ENCODE peak calls at places on chromosomes 13 and 19, in eight cellular contexts. U is AG10803; Q is psoas muscle; H is stimulated activated CD4-positive, alpha-beta T cell treated with anti-CD3 and anti-CD28 coated beads, Interleukin-2, amount 100 ng/mL, for 48 hours; F is amniotic stem cell; J is cardiac muscle cell; N is T-helper 17 cell; Y is GM23338. X is an unnamed sample.

GRCh38 chr19:47729799-47730520 is 15.4 kb upstream of the NOP53 start:
- DNase-seq in U (no peak), Q (peak), H (peak), F (no peak), J (peak), N (no peak), Y (peak), X (no peak)

GRCh38 chr13:72463561-72463960 is 263.9 kb downstream of the MZT1 start:
- DNase-seq in U (no peak), Q (no peak), H (no peak), F (no peak), J (peak), N (no peak), Y (no peak), X (peak)

GRCh38 chr13:40982772-40983171 is 36.3 kb downstream of the ELF1 start:
- DNase-seq in U (peak), Q (no peak), H (no peak), F (no peak), J (peak), N (no peak), Y (no peak), X (peak)

GRCh38 chr19:35222373-35223005 is 6.0 kb downstream of the FAM187B start:
- DNase-seq in U (no peak), Q (no peak), H (no peak), F (no peak), J (no peak), N (no peak), Y (no peak), X (no peak)

GRCh38 chr13:106117035-106117434 is 418.4 kb downstream of the EFNB2 start:
- DNase-seq in U (peak), Q (no peak), H (no peak), F (no peak), J (peak), N (no peak), Y (no peak), X (peak)

GRCh38 chr13:98351636-98352035 is 174.6 kb upstream of the RNF113B start:
- DNase-seq in U (no peak), Q (no peak), H (no peak), F (no peak), J (no peak), N (no peak), Y (no peak), X (no peak)

GRCh38 chr13:31261241-31261640 is 61.5 kb downstream of the B3GLCT start:
- DNase-seq in U (no peak), Q (no peak), H (no peak), F (no peak), J (no peak), N (no peak), Y (no peak), X (no peak)

GRCh38 chr13:101718496-101718895 is 266.0 kb downstream of the ITGBL1 start:
- DNase-seq in U (no peak), Q (no peak), H (no peak), F (no peak), J (no peak), N (no peak), Y (no peak), X (no peak)

GRCh38 chr19:56176881-56177280 is 1.1 kb downstream of the GALP start:
- DNase-seq in U (no peak), Q (no peak), H (no peak), F (no peak), J (no peak), N (no peak), Y (no peak), X (no peak)

GRCh38 chr13:110758195-110758594 is 44.7 kb downstream of the ING1 start:
- DNase-seq in U (peak), Q (no peak), H (no peak), F (no peak), J (peak), N (no peak), Y (no peak), X (peak)

GRCh38 chr13:93227906-93228801 is 1.5 kb downstream of the GPC6 start:
- DNase-seq in U (peak), Q (peak), H (no peak), F (peak), J (peak), N (no peak), Y (peak), X (peak)

GRCh38 chr19:46727036-46727501 is 10.2 kb upstream of the PRKD2 start:
- DNase-seq in U (no peak), Q (peak), H (no peak), F (no peak), J (no peak), N (no peak), Y (no peak), X (no peak)

GRCh38 chr19:44573647-44574046 is 39.7 kb upstream of the IGSF23 start:
- DNase-seq in U (no peak), Q (no peak), H (no peak), F (no peak), J (peak), N (no peak), Y (no peak), X (peak)

GRCh38 chr19:311813-312261 is 20.6 kb upstream of the PLPP2 start:
- DNase-seq in U (no peak), Q (no peak), H (no peak), F (no peak), J (no peak), N (no peak), Y (no peak), X (no peak)

GRCh38 chr13:65940720-65941119 is 1289.4 kb downstream of the PCDH9 start:
- DNase-seq in U (no peak), Q (no peak), H (no peak), F (no peak), J (no peak), N (no peak), Y (no peak), X (no peak)

GRCh38 chr19:33394006-33394722 is 20.7 kb downstream of the CEBPG start:
- DNase-seq in U (peak), Q (peak), H (no peak), F (no peak), J (peak), N (no peak), Y (no peak), X (peak)

GRCh38 chr19:2478756-2479555 is 3.0 kb downstream of the GADD45B start:
- DNase-seq in U (peak), Q (peak), H (no peak), F (no peak), J (peak), N (peak), Y (peak), X (peak)

GRCh38 chr13:100657881-100658315 is 16.7 kb downstream of the TMTC4 start:
- DNase-seq in U (no peak), Q (no peak), H (no peak), F (no peak), J (no peak), N (no peak), Y (no peak), X (no peak)

GRCh38 chr13:76711515-76712182 is 174.6 kb downstream of the KCTD12 start:
- DNase-seq in U (peak), Q (no peak), H (no peak), F (peak), J (peak), N (no peak), Y (no peak), X (peak)

GRCh38 chr19:3565177-3565576 is 7.6 kb upstream of the HMG20B start:
- DNase-seq in U (no peak), Q (no peak), H (no peak), F (no peak), J (no peak), N (no peak), Y (no peak), X (peak)

GRCh38 chr19:460877-461609 is at the start of gene SHC2:
- DNase-seq in U (no peak), Q (no peak), H (no peak), F (no peak), J (no peak), N (no peak), Y (peak), X (no peak)